ENCODE peak calls at places on chromosomes 16 and 17, in four cellular contexts. One of them, this sample, is unnamed.

GRCh38 chr17:51427259-51428255 is 167.2 kb downstream of the UTP18 start:
- DNase-seq in cardiac fibroblast: no peak
- DNase-seq in kidney tubule cell: peak; percentile 20
- DNase-seq in substantia nigra: no peak
- DNase-seq in this sample: no peak

GRCh38 chr17:31310260-31310659 is 3.6 kb downstream of the EVI2B start:
- DNase-seq in substantia nigra: no peak
- DNase-seq in kidney tubule cell: no peak
- DNase-seq in cardiac fibroblast: no peak
- DNase-seq in this sample: no peak

GRCh38 chr17:45410144-45411091 is 22.3 kb downstream of the ARHGAP27 start:
- DNase-seq in cardiac fibroblast: no peak
- DNase-seq in substantia nigra: peak; percentile 15
- DNase-seq in kidney tubule cell: no peak
- DNase-seq in this sample: no peak

GRCh38 chr17:1764274-1764673 is 2.4 kb downstream of the SERPINF1 start:
- DNase-seq in cardiac fibroblast: peak; percentile 96
- DNase-seq in kidney tubule cell: no peak
- DNase-seq in substantia nigra: no peak
- DNase-seq in this sample: no peak

GRCh38 chr17:75785016-75785769 is 587 bp downstream of the UNK start:
- DNase-seq in cardiac fibroblast: peak; percentile 97
- DNase-seq in substantia nigra: peak; percentile 91
- DNase-seq in kidney tubule cell: peak; percentile 93
- DNase-seq in this sample: peak; percentile 89

GRCh38 chr17:66920965-66921364 is 43.5 kb upstream of the CACNG4 start:
- DNase-seq in substantia nigra: no peak
- DNase-seq in cardiac fibroblast: peak; percentile 4
- DNase-seq in kidney tubule cell: no peak
- DNase-seq in this sample: no peak

GRCh38 chr17:30273373-30273772 is 18.4 kb downstream of the BLMH start:
- DNase-seq in substantia nigra: no peak
- DNase-seq in kidney tubule cell: no peak
- DNase-seq in cardiac fibroblast: peak; percentile 49
- DNase-seq in this sample: no peak

GRCh38 chr16:12097523-12098428 is 121.2 kb downstream of the SNX29 start:
- DNase-seq in substantia nigra: no peak
- DNase-seq in cardiac fibroblast: peak; percentile 51
- DNase-seq in kidney tubule cell: no peak
- DNase-seq in this sample: peak; percentile 44

GRCh38 chr16:15919331-15919730 is 30.1 kb upstream of the ABCC1 start:
- DNase-seq in kidney tubule cell: no peak
- DNase-seq in substantia nigra: no peak
- DNase-seq in cardiac fibroblast: no peak
- DNase-seq in this sample: peak; percentile 30